ENCODE peak calls at places on chromosomes 7 and 10, in four cellular contexts. Y is A549, E is SK-N-SH, X is GM12878. L is an unnamed sample.

GRCh38 chr10:71696635-71697326 is 22.8 kb downstream of the C10orf105 start:
- DNase-seq in Y (peak), X (no peak), E (peak), L (peak)

GRCh38 chr7:11751315-11751714 is 80.7 kb downstream of the THSD7A start:
- DNase-seq in X (no peak), Y (peak), E (no peak), L (no peak)

GRCh38 chr7:117220836-117221235 is 102.0 kb downstream of the WNT2 start:
- DNase-seq in X (no peak), E (no peak), Y (no peak), L (no peak)

GRCh38 chr7:78326189-78326588 is 527.6 kb downstream of the PHTF2 start:
- DNase-seq in E (no peak), X (no peak), Y (no peak), L (no peak)

GRCh38 chr10:42987575-42987974 is 89.3 kb upstream of the RET start:
- DNase-seq in E (no peak), X (no peak), Y (no peak), L (no peak)

GRCh38 chr10:62475531-62475930 is 101.4 kb downstream of the ZNF365 start:
- DNase-seq in Y (no peak), X (no peak), E (no peak), L (no peak)

GRCh38 chr7:24836084-24836483 is 78.8 kb upstream of the GSDME start:
- DNase-seq in X (peak), Y (no peak), E (no peak), L (no peak)

GRCh38 chr10:79384773-79385391 is 37.6 kb downstream of the PPIF start:
- DNase-seq in X (no peak), Y (no peak), E (peak), L (no peak)

GRCh38 chr10:132400041-132400546 is 3.1 kb downstream of the PWWP2B start:
- DNase-seq in E (no peak), Y (no peak), X (no peak), L (no peak)

GRCh38 chr10:34626158-34626557 is 188.9 kb downstream of the PARD3 start:
- DNase-seq in E (no peak), X (no peak), Y (no peak), L (no peak)

GRCh38 chr7:13991791-13992620 is 2.5 kb upstream of the ETV1 start:
- DNase-seq in E (no peak), Y (no peak), X (no peak), L (no peak)

GRCh38 chr10:69819713-69820506 is 18.2 kb downstream of the COL13A1 start:
- DNase-seq in Y (no peak), X (no peak), E (no peak), L (no peak)

GRCh38 chr10:58237014-58237830 is 30.5 kb downstream of the IPMK start:
- DNase-seq in E (no peak), Y (peak), X (no peak), L (peak)

GRCh38 chr7:50466815-50467569 is 16.8 kb upstream of the FIGNL1 start:
- DNase-seq in X (no peak), E (no peak), Y (no peak), L (no peak)

GRCh38 chr7:50469181-50469580 is 19.0 kb upstream of the FIGNL1 start:
- DNase-seq in X (no peak), Y (no peak), E (no peak), L (no peak)

GRCh38 chr7:50471970-50472369 is 21.8 kb upstream of the FIGNL1 start:
- DNase-seq in X (no peak), Y (no peak), E (no peak), L (no peak)

GRCh38 chr7:50470250-50471163 is 20.4 kb upstream of the FIGNL1 start:
- DNase-seq in E (no peak), Y (no peak), X (no peak), L (no peak)

GRCh38 chr7:50467817-50468610 is 17.9 kb upstream of the FIGNL1 start:
- DNase-seq in E (peak), Y (peak), X (no peak), L (peak)
- TF ChIP-seq PBX3 in E (no peak), Y (no peak), X (no peak), L (no peak)

DNA sequence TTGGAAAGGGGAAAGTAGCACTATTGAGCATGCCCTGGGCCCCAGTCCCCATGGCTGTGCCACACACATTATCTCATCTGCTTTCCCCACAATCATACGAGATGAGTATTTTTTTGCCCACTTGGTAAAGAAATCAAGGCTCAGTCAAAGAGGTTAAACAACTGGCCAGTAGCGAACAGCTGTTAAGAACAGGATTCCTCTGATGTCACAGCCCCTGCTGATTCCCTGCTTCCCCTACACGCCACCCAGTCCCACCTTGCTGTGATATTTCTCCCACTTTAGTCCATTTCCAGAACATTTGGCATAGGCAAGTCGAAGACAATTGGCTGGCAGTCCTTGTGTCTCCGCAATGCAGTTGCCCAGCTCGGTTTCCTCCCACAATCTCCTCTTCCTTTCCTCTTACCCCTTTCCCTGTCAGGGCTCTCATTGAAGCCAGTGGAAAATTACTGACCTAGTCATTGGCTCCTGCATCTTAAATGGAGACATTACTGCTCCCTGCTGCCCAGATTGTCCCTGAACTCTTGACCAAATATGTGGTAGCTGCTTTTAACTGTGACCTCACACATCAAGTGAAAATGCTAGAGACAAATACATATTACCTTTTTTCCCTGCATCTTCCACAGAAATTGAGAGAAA is 56.5 kb upstream of the EEPD1 start:
- DNase-seq in Y (peak), X (no peak), E (no peak), L (peak)
- TF ChIP-seq PBX3 in Y (no peak), X (no peak), E (no peak), L (no peak)

GRCh38 chr10:28365840-28366239 is 63.0 kb upstream of the MPP7 start:
- DNase-seq in E (no peak), X (no peak), Y (no peak), L (peak)

GRCh38 chr10:28370107-28370835 is 67.4 kb upstream of the MPP7 start:
- DNase-seq in X (no peak), E (no peak), Y (no peak), L (no peak)

GRCh38 chr10:28367419-28367818 is 64.6 kb upstream of the MPP7 start:
- DNase-seq in E (no peak), X (no peak), Y (no peak), L (no peak)

GRCh38 chr10:28366943-28367342 is 64.1 kb upstream of the MPP7 start:
- DNase-seq in E (no peak), X (no peak), Y (no peak), L (no peak)

DNA sequence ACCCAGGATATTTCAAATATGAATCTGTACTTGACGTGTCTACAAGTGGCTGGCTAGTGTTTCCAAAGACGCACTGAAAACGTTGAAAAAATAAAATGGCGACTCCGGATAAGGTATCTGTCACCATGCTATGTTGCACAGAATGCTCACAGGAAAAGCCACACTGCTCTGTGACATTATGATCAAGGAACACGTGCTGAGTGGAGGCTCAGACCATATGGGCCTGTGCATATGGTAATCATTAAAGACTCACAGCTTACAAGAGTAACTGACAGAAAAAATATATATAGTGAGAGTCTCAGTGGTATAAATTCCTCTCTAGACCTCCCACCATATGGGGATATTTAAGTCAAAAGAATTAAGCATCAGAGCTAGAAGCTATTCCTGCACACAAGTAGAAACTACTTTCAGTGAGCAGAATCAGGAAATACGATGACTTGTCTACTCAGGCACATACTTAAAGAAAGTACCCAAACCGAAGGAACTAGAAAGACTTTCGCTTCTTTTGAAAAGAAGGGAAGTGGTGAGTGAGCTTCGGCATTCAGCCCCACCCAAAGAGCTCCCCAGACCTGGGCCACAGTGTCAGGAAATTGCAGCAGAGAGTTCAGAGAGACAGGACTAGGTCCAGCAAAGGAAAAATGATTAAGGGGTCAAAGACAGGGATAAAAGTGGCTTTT is 65.1 kb upstream of the MPP7 start:
- DNase-seq in Y (no peak), E (no peak), X (peak), L (no peak)
- TF ChIP-seq PBX3 in Y (no peak), E (no peak), X (no peak), L (no peak)

DNA sequence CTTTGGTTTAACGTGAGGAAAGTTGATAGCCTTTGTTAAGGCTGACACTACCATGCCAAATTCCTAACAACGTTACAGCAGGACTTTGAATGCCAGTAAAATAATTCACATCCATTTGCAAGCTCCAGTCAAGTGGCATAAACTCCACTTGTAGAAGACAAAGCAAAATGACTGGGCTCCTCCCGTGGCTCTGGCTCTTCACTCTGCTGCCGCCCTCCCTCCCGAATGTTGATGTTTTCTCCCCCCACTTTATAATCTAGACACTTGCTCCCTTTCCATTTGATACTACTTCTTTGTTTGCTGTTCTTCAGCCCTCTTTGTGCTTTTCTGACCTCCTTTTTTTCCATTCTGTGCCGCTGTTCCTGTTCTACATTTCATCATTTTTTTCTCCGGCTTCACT is 22.8 kb upstream of the ITGB8 start:
- DNase-seq in X (no peak), E (no peak), Y (no peak), L (no peak)
- TF ChIP-seq PBX3 in X (no peak), E (no peak), Y (no peak), L (no peak)

GRCh38 chr7:138565451-138566114 is 105.5 kb downstream of the TRIM24 start:
- DNase-seq in X (no peak), E (no peak), Y (peak), L (peak)
- TF ChIP-seq PBX3 in X (no peak), E (no peak), Y (no peak), L (no peak)

DNA sequence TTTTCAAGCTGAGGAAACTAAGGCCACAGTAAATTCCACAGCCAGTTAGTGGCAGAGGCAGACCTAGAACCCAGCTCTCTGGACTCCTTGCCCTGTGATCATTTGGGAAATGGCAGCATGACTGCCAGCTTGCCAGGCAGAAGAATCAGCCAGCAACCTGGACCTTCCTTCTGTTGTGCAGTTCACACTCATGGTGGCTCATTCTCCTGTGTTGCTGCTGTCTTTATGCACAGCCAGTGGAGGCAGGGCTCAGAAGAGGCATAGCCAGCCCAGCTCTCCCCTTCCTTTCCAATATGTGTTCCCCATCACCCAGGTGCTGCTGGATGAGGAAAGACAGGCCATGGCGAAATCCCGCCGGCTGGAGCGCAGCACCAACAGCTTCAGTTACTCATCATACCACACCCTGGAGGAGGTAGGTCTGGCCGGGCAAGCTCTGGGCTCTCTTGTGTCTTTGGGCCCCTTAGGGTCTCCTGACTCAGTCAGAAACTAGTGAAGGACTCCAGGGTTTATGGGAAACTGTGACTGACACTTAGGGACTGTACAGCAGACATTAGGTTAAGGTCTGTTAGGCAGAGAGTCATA is 14.8 kb downstream of the CPA5 start:
- DNase-seq in Y (no peak), E (no peak), X (no peak), L (no peak)
- TF ChIP-seq PBX3 in Y (no peak), E (no peak), X (no peak), L (no peak)

GRCh38 chr10:21203473-21204107 is 306.5 kb upstream of the NEBL start:
- DNase-seq in E (no peak), X (no peak), Y (no peak), L (no peak)
- TF ChIP-seq PBX3 in E (no peak), X (no peak), Y (no peak), L (no peak)